ENCODE peak calls at places on chromosomes 11 and 22, in eight cellular contexts. O is Calu3; N is lung; W is colonic mucosa; K is T-helper 2 cell; Y is activated CD8-positive, alpha-beta memory T cell treated with anti-CD3 and anti-CD28 coated beads, Interleukin-2, amount 10 ng/mL, durations not matched to agents 7 days and 5 days; P is activated T-cell treated with anti-CD3 and anti-CD28 coated beads, Interleukin-2, amount 50 U/mL, for 72 hours; E is H54. B is an unnamed sample.

GRCh38 chr22:38824587-38824986 is 19.2 kb downstream of the NPTXR start:
- DNase-seq in O (peak), N (peak), W (peak), K (no peak), Y (peak), P (peak), E (peak), B (peak)

GRCh38 chr11:66142370-66143263 is 72.5 kb downstream of the PACS1 start:
- DNase-seq in O (peak), N (no peak), W (no peak), K (no peak), Y (no peak), P (no peak), E (peak), B (no peak)

GRCh38 chr11:33135768-33136443 is 25.4 kb downstream of the CSTF3 start:
- DNase-seq in O (no peak), N (no peak), W (no peak), K (no peak), Y (no peak), P (no peak), E (no peak), B (no peak)

GRCh38 chr22:48677621-48678020 is 1150.1 kb downstream of the BRD1 start:
- DNase-seq in O (no peak), N (no peak), W (no peak), K (no peak), Y (no peak), P (no peak), E (no peak), B (no peak)

GRCh38 chr11:128965485-128965884 is 22.8 kb upstream of the TP53AIP1 start:
- DNase-seq in O (no peak), N (no peak), W (no peak), K (no peak), Y (no peak), P (no peak), E (no peak), B (no peak)

GRCh38 chr22:37630839-37631435 is 8.5 kb upstream of the SH3BP1 start:
- DNase-seq in O (no peak), N (no peak), W (no peak), K (no peak), Y (no peak), P (no peak), E (no peak), B (no peak)

GRCh38 chr11:87358461-87358860 is 320.7 kb downstream of the TMEM135 start:
- DNase-seq in O (no peak), N (no peak), W (no peak), K (no peak), Y (no peak), P (no peak), E (no peak), B (no peak)

GRCh38 chr11:2993000-2993330 is 836 bp upstream of the NAP1L4 start:
- DNase-seq in O (no peak), N (no peak), W (no peak), K (no peak), Y (no peak), P (no peak), E (no peak), B (no peak)

GRCh38 chr11:61369372-61370348 is 7.5 kb downstream of the TMEM138 start:
- DNase-seq in O (no peak), N (peak), W (no peak), K (no peak), Y (no peak), P (no peak), E (no peak), B (no peak)

GRCh38 chr11:19365743-19366410 is 125.1 kb upstream of the E2F8 start:
- DNase-seq in O (no peak), N (no peak), W (no peak), K (no peak), Y (no peak), P (no peak), E (no peak), B (no peak)

GRCh38 chr11:113278481-113278880 is 35.9 kb upstream of the TTC12 start:
- DNase-seq in O (no peak), N (no peak), W (no peak), K (no peak), Y (peak), P (no peak), E (no peak), B (no peak)

GRCh38 chr11:65096926-65097325 is 912 bp downstream of the VPS51 start:
- DNase-seq in O (no peak), N (no peak), W (no peak), K (no peak), Y (no peak), P (no peak), E (no peak), B (no peak)

GRCh38 chr11:112612283-112612849 is 348.9 kb upstream of the NCAM1 start:
- DNase-seq in O (peak), N (no peak), W (no peak), K (no peak), Y (no peak), P (no peak), E (no peak), B (no peak)

GRCh38 chr11:84812351-84813083 is 814.6 kb downstream of the DLG2 start:
- DNase-seq in O (no peak), N (no peak), W (no peak), K (no peak), Y (no peak), P (no peak), E (no peak), B (no peak)

GRCh38 chr22:32971252-32971651 is 86.9 kb downstream of the SYN3 start:
- DNase-seq in O (no peak), N (no peak), W (no peak), K (no peak), Y (no peak), P (no peak), E (no peak), B (no peak)

GRCh38 chr11:14288189-14288935 is 70.6 kb downstream of the RRAS2 start:
- DNase-seq in O (no peak), N (no peak), W (no peak), K (no peak), Y (no peak), P (no peak), E (no peak), B (no peak)

GRCh38 chr11:118896921-118897591 is 13.4 kb downstream of the CXCR5 start:
- DNase-seq in O (no peak), N (no peak), W (no peak), K (no peak), Y (no peak), P (no peak), E (no peak), B (no peak)

GRCh38 chr11:109849946-109850345 is 243.2 kb upstream of the ZC3H12C start:
- DNase-seq in O (no peak), N (no peak), W (no peak), K (no peak), Y (no peak), P (no peak), E (no peak), B (no peak)

GRCh38 chr11:125374398-125374797 is 121.7 kb downstream of the FEZ1 start:
- DNase-seq in O (no peak), N (no peak), W (no peak), K (no peak), Y (no peak), P (no peak), E (no peak), B (no peak)

GRCh38 chr22:39256186-39256552 is 11.4 kb upstream of the PDGFB start:
- DNase-seq in O (no peak), N (no peak), W (no peak), K (no peak), Y (no peak), P (no peak), E (no peak), B (no peak)

GRCh38 chr22:24486501-24486921 is 8.6 kb upstream of the UPB1 start:
- DNase-seq in O (no peak), N (no peak), W (no peak), K (peak), Y (peak), P (peak), E (peak), B (no peak)

GRCh38 chr11:86128914-86129313 is 60.0 kb upstream of the PICALM start:
- DNase-seq in O (no peak), N (no peak), W (no peak), K (no peak), Y (no peak), P (no peak), E (no peak), B (no peak)

B was measured in natural killer cell.